ENCODE peak calls at places on chromosomes 3 and 15, in six cellular contexts. U is stimulated activated effector memory CD8-positive, alpha-beta T cell treated with anti-CD3 and anti-CD28 coated beads, Interleukin-12 subunit alpha, Interleukin-12 subunit beta, amount 100 ng/mL, for 72 hours; D is A549; Y is amniotic epithelial cell; V is epithelial cell of prostate; M is effector CD4-positive, alpha-beta T cell. W is an unnamed sample.

GRCh38 chr15:87940763-87941162 is 315.8 kb downstream of the NTRK3 start:
- DNase-seq in U (no peak), D (no peak), Y (no peak), V (no peak), M (no peak), W (no peak)

GRCh38 chr3:168424059-168424765 is 328.5 kb upstream of the GOLIM4 start:
- DNase-seq in U (no peak), D (no peak), Y (no peak), V (no peak), M (no peak), W (no peak)

GRCh38 chr3:71905426-71905825 is 120.5 kb upstream of the PROK2 start:
- DNase-seq in U (no peak), D (no peak), Y (no peak), V (no peak), M (no peak), W (no peak)

GRCh38 chr3:129280183-129280582 is 1.5 kb downstream of the HMCES start:
- DNase-seq in U (no peak), D (no peak), Y (no peak), V (no peak), M (no peak), W (no peak)

GRCh38 chr3:111810909-111811308 is 48.2 kb upstream of the PHLDB2 start:
- DNase-seq in U (no peak), D (no peak), Y (peak), V (peak), M (no peak), W (peak)

GRCh38 chr3:62169871-62170660 is 203.3 kb downstream of the FEZF2 start:
- DNase-seq in U (no peak), D (no peak), Y (no peak), V (no peak), M (no peak), W (no peak)

GRCh38 chr3:113832477-113833164 is 6.0 kb upstream of the GRAMD1C start:
- DNase-seq in U (no peak), D (no peak), Y (peak), V (no peak), M (no peak), W (no peak)

GRCh38 chr15:48025118-48025517 is 95.7 kb upstream of the SLC24A5 start:
- DNase-seq in U (no peak), D (no peak), Y (peak), V (no peak), M (no peak), W (no peak)

GRCh38 chr3:60266444-60266843 is 984.8 kb downstream of the FHIT start:
- DNase-seq in U (no peak), D (no peak), Y (no peak), V (no peak), M (no peak), W (no peak)

GRCh38 chr15:64216722-64217428 is 54.1 kb upstream of the PPIB start:
- DNase-seq in U (no peak), D (no peak), Y (peak), V (no peak), M (no peak), W (no peak)

GRCh38 chr3:30130391-30130790 is 476.0 kb upstream of the TGFBR2 start:
- DNase-seq in U (no peak), D (no peak), Y (no peak), V (no peak), M (no peak), W (no peak)

GRCh38 chr3:188179006-188179966 is 25.3 kb downstream of the LPP start:
- DNase-seq in U (no peak), D (no peak), Y (peak), V (no peak), M (no peak), W (no peak)

GRCh38 chr3:146156060-146156459 is 4.9 kb downstream of the PLOD2 start:
- DNase-seq in U (no peak), D (no peak), Y (no peak), V (no peak), M (no peak), W (no peak)

GRCh38 chr3:183917776-183918175 is 33.1 kb upstream of the PARL start:
- DNase-seq in U (no peak), D (no peak), Y (no peak), V (no peak), M (no peak), W (no peak)

GRCh38 chr3:68256635-68257034 is 602.2 kb upstream of the SUCLG2 start:
- DNase-seq in U (no peak), D (no peak), Y (no peak), V (no peak), M (no peak), W (no peak)

GRCh38 chr15:89669941-89670340 is 9.2 kb downstream of the PLIN1 start:
- DNase-seq in U (no peak), D (no peak), Y (no peak), V (no peak), M (no peak), W (no peak)

GRCh38 chr3:138696661-138697370 is 88.2 kb downstream of the FAIM start:
- DNase-seq in U (no peak), D (no peak), Y (peak), V (no peak), M (no peak), W (no peak)

GRCh38 chr3:112374334-112374734 is 41.4 kb downstream of the CD200 start:
- DNase-seq in U (no peak), D (no peak), Y (peak), V (no peak), M (no peak), W (no peak)

GRCh38 chr3:164912916-164913315 is 165.4 kb downstream of the SI start:
- DNase-seq in U (no peak), D (no peak), Y (no peak), V (no peak), M (no peak), W (no peak)

GRCh38 chr3:98650966-98651765 is 57.8 kb upstream of the CPOX start:
- DNase-seq in U (no peak), D (no peak), Y (no peak), V (no peak), M (no peak), W (no peak)

GRCh38 chr15:63524316-63525015 is 20.1 kb downstream of the USP3 start:
- DNase-seq in U (no peak), D (no peak), Y (peak), V (no peak), M (no peak), W (no peak)

GRCh38 chr15:42591238-42591936 is 16.0 kb downstream of the STARD9 start:
- DNase-seq in U (no peak), D (peak), Y (no peak), V (no peak), M (no peak), W (peak)